ENCODE peak calls at places on chromosomes 5 and 9, in four cellular contexts. Y, E, Z and X are unnamed samples. For H3K36me3, the result is how much of the 10 kb centered on the place peaks cover.

GRCh38 chr9:120663380-120663779 is 50.9 kb downstream of the MEGF9 start:
- DNase-seq in Y (no peak), E (no peak), Z (no peak), X (no peak)

GRCh38 chr5:32392039-32392438 is 52.5 kb downstream of the ZFR start:
- DNase-seq in Y (no peak), E (no peak), Z (no peak), X (no peak)

GRCh38 chr5:76787237-76787636 is 31.6 kb upstream of the F2RL1 start:
- DNase-seq in Y (peak), E (no peak), Z (peak), X (no peak)

GRCh38 chr9:92986175-92987110 is 39.1 kb downstream of the FGD3 start:
- DNase-seq in Y (no peak), E (no peak), Z (no peak), X (peak)

GRCh38 chr5:75660678-75661465 is 49.6 kb downstream of the ANKDD1B start:
- DNase-seq in Y (no peak), E (no peak), Z (no peak), X (no peak)

GRCh38 chr5:170000155-170000554 is 19.9 kb upstream of the INSYN2B start:
- DNase-seq in Y (no peak), E (no peak), Z (no peak), X (no peak)

GRCh38 chr5:123508441-123508840 is 3.5 kb upstream of the CSNK1G3 start:
- DNase-seq in Y (no peak), E (no peak), Z (no peak), X (no peak)

GRCh38 chr9:133127340-133127981 is 6.4 kb upstream of the RALGDS start:
- DNase-seq in Y (no peak), E (no peak), Z (no peak), X (no peak)

GRCh38 chr5:151105561-151105960 is 24.7 kb upstream of the TNIP1 start:
- DNase-seq in Y (no peak), E (no peak), Z (no peak), X (no peak)

GRCh38 chr5:71589903-71590302 is 2.8 kb downstream of the MCCC2 start:
- DNase-seq in Y (no peak), E (no peak), Z (no peak), X (no peak)

GRCh38 chr9:96217358-96217755 is 84.6 kb downstream of the HSD17B3 start:
- DNase-seq in Y (no peak), E (peak), Z (no peak), X (peak)

GRCh38 chr5:75049581-75050274 is 2.6 kb downstream of the GCNT4 start:
- DNase-seq in Y (peak), E (peak), Z (no peak), X (peak)

GRCh38 chr5:112253478-112254250 is 165.4 kb downstream of the EPB41L4A start:
- DNase-seq in Y (no peak), E (no peak), Z (peak), X (no peak)

GRCh38 chr5:75091597-75091996 is 39.2 kb upstream of the GCNT4 start:
- DNase-seq in Y (no peak), E (no peak), Z (no peak), X (no peak)

GRCh38 chr5:132260051-132260450 is 2.6 kb downstream of the PDLIM4 start:
- DNase-seq in Y (peak), E (no peak), Z (no peak), X (no peak)

GRCh38 chr5:54985301-54986268 is at the start of gene ESM1:
- DNase-seq in Y (peak), E (no peak), Z (peak), X (no peak)

GRCh38 chr9:134682026-134682425 is 40.4 kb downstream of the COL5A1 start:
- DNase-seq in Y (no peak), E (no peak), Z (peak), X (no peak)

GRCh38 chr5:164504141-164504772 is 998.8 kb downstream of the MAT2B start:
- DNase-seq in Y (peak), E (peak), Z (no peak), X (peak)

GRCh38 chr5:132476853-132477729 is 13.5 kb downstream of the IRF1 start:
- DNase-seq in Y (no peak), E (no peak), Z (no peak), X (no peak)

GRCh38 chr5:66518052-66518451 is 78.1 kb upstream of the MAST4 start:
- DNase-seq in Y (no peak), E (no peak), Z (no peak), X (no peak)

GRCh38 chr9:7148243-7148765 is 390.5 kb downstream of the KDM4C start:
- DNase-seq in Y (no peak), E (no peak), Z (no peak), X (no peak)

GRCh38 chr5:133116601-133117000 is 64.8 kb downstream of the HSPA4 start:
- DNase-seq in Y (no peak), E (no peak), Z (no peak), X (no peak)

GRCh38 chr5:4083591-4084337 is 488.1 kb downstream of the IRX1 start:
- DNase-seq in Y (no peak), E (no peak), Z (no peak), X (no peak)

GRCh38 chr5:34017254-34017653 is 9.4 kb upstream of the AMACR start:
- DNase-seq in Y (no peak), E (no peak), Z (no peak), X (no peak)

GRCh38 chr5:34016750-34017149 is 8.9 kb upstream of the AMACR start:
- DNase-seq in Y (no peak), E (no peak), Z (no peak), X (no peak)

GRCh38 chr5:34026089-34026761 is 16.8 kb downstream of the C1QTNF3 start:
- DNase-seq in Y (no peak), E (no peak), Z (no peak), X (no peak)

GRCh38 chr5:34020717-34021116 is 12.9 kb upstream of the AMACR start:
- DNase-seq in Y (no peak), E (no peak), Z (no peak), X (no peak)

DNA sequence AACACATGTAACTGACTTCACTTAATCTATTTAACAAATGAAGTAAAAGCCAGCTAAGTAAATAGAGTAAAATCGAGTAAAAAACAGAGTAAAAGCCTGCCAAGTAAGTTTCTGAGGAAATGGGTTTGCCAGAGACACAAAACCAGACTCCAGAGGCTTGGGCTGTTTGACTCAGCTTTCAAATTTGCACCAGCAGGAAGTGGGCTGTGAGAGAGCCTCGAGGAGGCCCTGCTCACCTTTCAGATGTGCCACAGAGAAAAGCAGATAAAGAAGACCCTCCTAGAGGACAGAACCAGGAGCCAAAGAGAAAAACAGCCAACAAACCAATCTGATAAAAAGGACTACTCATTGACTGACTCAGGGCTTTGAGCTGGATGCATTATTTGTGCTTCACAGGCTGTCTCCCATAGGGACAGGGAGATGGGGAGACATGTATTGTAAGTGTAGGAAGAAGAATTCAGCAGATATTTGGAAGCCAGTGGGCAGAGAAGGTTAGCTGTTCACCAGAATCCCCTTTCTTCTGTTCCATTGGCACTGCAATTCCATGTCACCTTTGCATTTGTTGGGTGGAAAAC is 14.4 kb upstream of the AMACR start:
- DNase-seq in Y (peak), E (no peak), Z (no peak), X (no peak)
- H3K4me3 ChIP-seq in Y (no peak), E (no peak), Z (no peak), X (no peak)

GRCh38 chr5:80174790-80175189 is 81.1 kb downstream of the SERINC5 start:
- DNase-seq in Y (no peak), E (no peak), Z (no peak), X (no peak)
- H3K36me3 ChIP-seq in Y (under half), E (under half), Z (under half), X (under half)

DNA sequence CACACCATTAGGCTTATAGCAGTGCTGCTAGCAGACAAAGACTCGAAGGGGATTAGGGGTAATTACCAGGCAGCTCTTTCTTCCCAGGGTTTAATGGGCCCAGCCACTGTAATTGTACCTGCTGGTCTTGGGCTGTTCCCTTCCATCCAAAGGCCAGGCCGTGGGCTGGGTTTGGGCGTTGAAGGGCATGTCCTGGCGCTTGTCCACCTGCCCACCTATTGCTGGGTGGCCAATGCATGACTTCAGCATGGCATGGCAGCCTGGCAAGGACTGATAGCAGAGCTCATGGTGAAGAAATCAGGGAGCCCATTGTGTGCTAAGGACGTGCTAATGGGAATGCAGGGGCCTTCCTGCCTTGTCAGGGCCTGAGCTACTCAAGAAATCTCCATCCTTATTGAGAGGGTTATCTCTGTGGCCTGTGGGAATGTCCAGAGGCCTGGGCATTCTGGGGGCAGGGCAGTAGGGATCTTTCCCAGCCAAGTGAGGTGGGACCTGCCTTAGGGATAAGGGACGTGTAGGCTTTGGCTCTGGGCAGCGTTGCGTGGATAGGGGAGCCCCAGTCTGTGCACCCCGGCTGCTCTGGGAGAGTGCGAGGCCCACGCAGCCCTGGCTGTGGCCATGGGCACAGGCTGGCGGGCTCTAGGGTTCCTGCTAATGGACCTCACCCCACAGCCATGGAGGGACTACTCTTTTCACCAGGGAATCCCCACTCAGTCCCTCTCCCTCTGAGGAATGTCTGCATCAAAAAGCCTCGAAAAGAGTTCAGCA is 116.1 kb upstream of the PITX1 start:
- DNase-seq in Y (no peak), E (peak), Z (no peak), X (no peak)
- H3K4me3 ChIP-seq in Y (no peak), E (no peak), Z (no peak), X (no peak)

GRCh38 chr5:143297756-143298155 is 105.7 kb downstream of the NR3C1 start:
- DNase-seq in Y (peak), E (no peak), Z (no peak), X (no peak)
- H3K36me3 ChIP-seq in Y (under half), E (under half), Z (under half), X (under half)

DNA sequence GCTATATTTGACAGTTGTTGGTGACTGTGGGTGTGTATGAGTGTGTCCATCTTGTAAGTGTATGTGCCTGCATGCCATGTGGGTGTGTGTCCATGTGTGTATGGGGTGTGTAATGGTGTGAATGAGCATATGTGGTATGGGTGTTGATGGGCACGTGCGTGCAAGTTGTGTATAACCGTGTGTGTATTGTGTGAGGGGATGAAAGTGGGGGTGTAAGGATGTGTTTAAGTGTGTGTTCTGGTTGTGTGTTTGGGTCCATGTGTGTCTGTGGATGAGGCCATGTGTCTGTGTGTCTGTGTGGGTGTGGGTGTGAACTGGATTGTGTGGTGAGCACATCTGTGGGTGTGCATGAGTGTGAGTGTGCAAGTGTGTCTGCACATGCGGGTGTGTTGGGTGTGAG is 5.9 kb upstream of the FAM78A start:
- DNase-seq in Y (no peak), E (no peak), Z (no peak), X (no peak)
- H3K4me3 ChIP-seq in Y (no peak), E (peak), Z (no peak), X (no peak)

DNA sequence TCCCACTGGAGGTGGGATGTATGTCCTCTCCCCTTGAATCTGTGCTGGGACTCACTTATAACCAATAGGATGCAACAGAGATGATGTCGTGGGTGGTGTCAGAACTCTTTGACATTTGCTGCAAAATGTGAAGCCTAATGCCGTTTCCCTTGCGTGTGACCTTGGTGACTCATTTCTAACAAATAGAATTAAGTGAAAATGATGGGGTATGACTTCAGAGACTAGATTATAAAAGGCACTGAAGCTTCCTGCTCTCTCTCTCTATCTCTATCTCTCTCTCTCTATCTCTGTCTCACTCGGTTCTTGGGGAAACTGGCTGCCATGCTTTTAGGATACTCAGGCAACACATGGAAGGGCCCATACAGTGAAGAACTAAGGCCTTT is 126.2 kb upstream of the STC2 start:
- DNase-seq in Y (peak), E (no peak), Z (no peak), X (no peak)
- H3K36me3 ChIP-seq in Y (under half), E (under half), Z (under half), X (under half)

DNA sequence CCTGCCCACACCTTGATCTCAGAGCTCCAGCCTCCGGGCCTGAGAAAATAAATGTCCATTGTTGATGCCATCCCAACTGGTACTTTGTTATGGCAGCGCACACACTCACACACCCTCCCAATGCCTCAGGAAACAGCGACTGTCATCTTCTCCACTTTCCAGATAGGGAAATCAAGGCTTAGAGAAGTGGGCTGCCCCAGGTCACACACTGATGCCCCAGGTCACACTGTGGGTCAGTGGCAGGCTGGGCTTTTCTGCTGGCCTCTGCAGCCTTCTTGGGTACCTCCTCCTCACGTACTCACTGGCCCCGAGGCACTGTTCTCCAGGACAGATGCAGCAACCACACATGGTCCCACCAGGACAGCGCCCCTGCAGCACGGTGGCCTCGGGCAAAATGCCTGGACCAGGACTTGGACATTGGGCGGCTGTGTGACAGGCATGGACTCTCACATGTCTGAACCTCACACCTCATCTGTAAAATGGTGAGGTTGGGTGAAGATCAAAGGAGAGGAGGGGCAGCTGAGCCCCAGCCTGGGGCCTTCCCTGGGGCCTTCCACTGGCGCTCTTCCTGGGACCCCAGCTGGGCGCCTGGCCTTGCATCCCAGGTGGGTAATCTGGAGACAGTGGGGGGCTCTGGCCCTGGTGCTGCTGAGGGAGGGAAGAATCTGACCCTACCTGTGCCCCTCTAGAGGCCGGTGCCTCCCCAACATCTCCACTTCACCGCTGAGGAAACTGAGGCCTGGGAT is 156.0 kb downstream of the COL23A1 start:
- DNase-seq in Y (no peak), E (no peak), Z (peak), X (no peak)
- H3K4me3 ChIP-seq in Y (no peak), E (no peak), Z (no peak), X (no peak)

GRCh38 chr5:172096184-172096941 is 89.9 kb upstream of the FBXW11 start:
- DNase-seq in Y (no peak), E (no peak), Z (no peak), X (no peak)
- H3K36me3 ChIP-seq in Y (under half), E (under half), Z (under half), X (under half)

GRCh38 chr9:128657344-128657704 is 677 bp upstream of the DYNC2I2 start:
- DNase-seq in Y (no peak), E (no peak), Z (no peak), X (no peak)
- H3K4me3 ChIP-seq in Y (no peak), E (no peak), Z (no peak), X (peak)